ENCODE peak calls at places on chromosomes 5 and 9, in nine cellular contexts. I is kidney tubule cell; A is stimulated activated CD4-positive, alpha-beta T cell treated with anti-CD3 and anti-CD28 coated beads, TNF-alpha, amount 100 ng/mL, for 1 hour; U is activated naive CD8-positive, alpha-beta T cell treated with anti-CD3 and anti-CD28 coated beads, Interleukin-2, amount 50 U/mL, for 24 hours; Y is NCI-H1092 treated with DMSO at 0.1 percent for 48 hours; J is activated naive CD4-positive, alpha-beta T cell; S is kidney epithelial cell; Z is DMS153; W is Right ventricle myocardium superior. N is an unnamed sample.

GRCh38 chr5:73899055-73899454 is 273.1 kb downstream of the ARHGEF28 start:
- DNase-seq in J (no peak), S (no peak), A (no peak), U (no peak), W (no peak), I (no peak), Y (no peak), Z (no peak), N (no peak)

GRCh38 chr9:112644449-112644965 is 73.4 kb downstream of the INIP start:
- DNase-seq in A (no peak), U (no peak), Y (no peak), S (no peak), J (no peak), Z (no peak), W (no peak), I (no peak), N (peak)

GRCh38 chr5:132971483-132972435 is 8.3 kb upstream of the AFF4 start:
- DNase-seq in I (peak), S (no peak), U (no peak), A (no peak), W (no peak), Z (no peak), J (no peak), Y (no peak), N (peak)

GRCh38 chr9:78533500-78533899 is 236.6 kb downstream of the PSAT1 start:
- DNase-seq in S (no peak), W (no peak), Z (no peak), U (no peak), I (no peak), Y (no peak), J (no peak), A (no peak), N (no peak)

GRCh38 chr5:37370864-37371726 is at the start of gene NUP155:
- DNase-seq in S (peak), Z (peak), I (peak), Y (peak), W (peak), J (peak), A (peak), U (peak), N (peak)

GRCh38 chr5:16492398-16493175 is 27.0 kb upstream of the ZNF622 start:
- DNase-seq in W (peak), U (no peak), I (peak), S (peak), Y (no peak), J (no peak), A (no peak), Z (peak), N (peak)

GRCh38 chr9:109190151-109190550 is 23.1 kb upstream of the FRRS1L start:
- DNase-seq in Z (no peak), W (no peak), Y (no peak), A (no peak), I (peak), S (no peak), U (no peak), J (no peak), N (peak)

GRCh38 chr5:150710165-150710564 is 9.3 kb upstream of the RBM22 start:
- DNase-seq in Y (no peak), J (no peak), U (no peak), I (no peak), Z (no peak), S (no peak), W (no peak), A (no peak), N (peak)

GRCh38 chr5:76202182-76202581 is 119.0 kb downstream of the SV2C start:
- DNase-seq in U (no peak), W (no peak), J (no peak), A (no peak), Z (no peak), Y (no peak), S (no peak), I (no peak), N (no peak)

GRCh38 chr9:121055642-121056143 is 5.6 kb upstream of the C5 start:
- DNase-seq in W (no peak), Y (no peak), S (no peak), U (no peak), I (peak), Z (no peak), J (no peak), A (no peak), N (peak)

GRCh38 chr5:14853685-14854084 is 17.9 kb downstream of the ANKH start:
- DNase-seq in U (no peak), W (no peak), S (no peak), J (no peak), A (no peak), Z (no peak), Y (no peak), I (no peak), N (no peak)

GRCh38 chr9:98085955-98086354 is 29.4 kb downstream of the NANS start:
- DNase-seq in J (no peak), I (peak), Z (no peak), W (no peak), Y (no peak), A (no peak), U (no peak), S (no peak), N (peak)

GRCh38 chr5:142816577-142816976 is 46.4 kb downstream of the ARHGAP26 start:
- DNase-seq in A (no peak), J (no peak), I (peak), W (peak), Y (no peak), Z (no peak), U (no peak), S (peak), N (peak)

GRCh38 chr5:7207979-7208378 is 188.0 kb upstream of the ADCY2 start:
- DNase-seq in I (no peak), W (no peak), A (no peak), Z (no peak), J (no peak), Y (no peak), U (no peak), S (no peak), N (no peak)

GRCh38 chr5:97143715-97144114 is 1.3 kb upstream of the LIX1 start:
- DNase-seq in U (no peak), I (peak), Z (no peak), J (no peak), S (no peak), A (no peak), W (no peak), Y (no peak), N (no peak)

GRCh38 chr5:14101922-14102321 is 41.2 kb upstream of the TRIO start:
- DNase-seq in S (no peak), U (no peak), W (no peak), J (no peak), Z (no peak), I (no peak), A (no peak), Y (no peak), N (no peak)